ENCODE peak calls at places on chromosomes 13 and 19, in ten cellular contexts. B is adrenal gland; I is psoas muscle; K is bronchial epithelial cell; H is left ventricle myocardium inferior; R is neural progenitor cell; T is CD4-positive, CD25-positive, alpha-beta regulatory T cell; J is IMR-90; D is PC-3; F is GM23338. M is an unnamed sample.

GRCh38 chr19:55283548-55284393 is at the start of gene BRSK1:
- DNase-seq in B (peak; percentile 72), I (peak; percentile 53), K (no peak), H (peak; percentile 60), R (peak; percentile 92), T (no peak), J (peak; percentile 61), D (peak; percentile 42), F (peak; percentile 95), M (peak; percentile 71)

GRCh38 chr13:39397221-39397620 is 205.8 kb downstream of the LHFPL6 start:
- DNase-seq in B (no peak), I (no peak), K (no peak), H (no peak), R (no peak), T (no peak), J (no peak), D (no peak), F (no peak), M (no peak)

GRCh38 chr13:39350461-39350881 is 252.5 kb downstream of the LHFPL6 start:
- DNase-seq in B (no peak), I (no peak), K (no peak), H (peak; percentile 53), R (peak; percentile 11), T (no peak), J (no peak), D (no peak), F (peak; percentile 49), M (no peak)

GRCh38 chr13:51453308-51453958 is 597 bp upstream of the INTS6 start:
- DNase-seq in B (no peak), I (peak; percentile 93), K (no peak), H (peak; percentile 88), R (peak; percentile 87), T (peak; percentile 76), J (no peak), D (no peak), F (peak; percentile 74), M (peak; percentile 62)

GRCh38 chr19:50959731-50960500 is 7.1 kb upstream of the KLK5 start:
- DNase-seq in B (no peak), I (no peak), K (no peak), H (no peak), R (no peak), T (no peak), J (no peak), D (peak; percentile 72), F (no peak), M (no peak)

GRCh38 chr13:99214232-99214631 is 13.6 kb downstream of the UBAC2 start:
- DNase-seq in B (no peak), I (no peak), K (peak; percentile 63), H (no peak), R (no peak), T (no peak), J (no peak), D (no peak), F (peak; percentile 24), M (no peak)

GRCh38 chr19:35265126-35265995 is 3.4 kb upstream of the USF2 start:
- DNase-seq in B (peak; percentile 73), I (peak; percentile 68), K (peak; percentile 29), H (no peak), R (no peak), T (no peak), J (no peak), D (peak; percentile 22), F (no peak), M (peak; percentile 43)

GRCh38 chr19:51012661-51013190 is 6.8 kb downstream of the KLK10 start:
- DNase-seq in B (no peak), I (no peak), K (peak; percentile 40), H (no peak), R (no peak), T (no peak), J (no peak), D (peak; percentile 71), F (no peak), M (no peak)

GRCh38 chr13:39527961-39528720 is 74.9 kb downstream of the LHFPL6 start:
- DNase-seq in B (peak; percentile 56), I (no peak), K (peak; percentile 87), H (no peak), R (no peak), T (no peak), J (peak; percentile 96), D (peak; percentile 88), F (no peak), M (peak; percentile 75)

GRCh38 chr19:44554641-44555246 is 25.3 kb upstream of the CEACAM20 start:
- DNase-seq in B (no peak), I (no peak), K (no peak), H (no peak), R (no peak), T (no peak), J (no peak), D (no peak), F (no peak), M (no peak)

GRCh38 chr19:5098646-5099045 is 129.7 kb downstream of the KDM4B start:
- DNase-seq in B (no peak), I (no peak), K (no peak), H (no peak), R (no peak), T (no peak), J (no peak), D (no peak), F (no peak), M (no peak)

GRCh38 chr19:10104665-10105221 is 1.4 kb upstream of the PPAN start:
- DNase-seq in B (peak; percentile 38), I (peak; percentile 41), K (no peak), H (no peak), R (no peak), T (peak; percentile 61), J (no peak), D (no peak), F (no peak), M (no peak)

GRCh38 chr13:35055705-35056104 is 113.6 kb downstream of the NBEA start:
- DNase-seq in B (no peak), I (no peak), K (no peak), H (no peak), R (no peak), T (no peak), J (no peak), D (no peak), F (no peak), M (no peak)

GRCh38 chr13:30690282-30691188 is 44.8 kb upstream of the ALOX5AP start:
- DNase-seq in B (peak; percentile 57), I (peak; percentile 85), K (peak; percentile 63), H (peak; percentile 64), R (no peak), T (no peak), J (peak; percentile 99), D (peak; percentile 23), F (no peak), M (no peak)

GRCh38 chr19:17719730-17720486 is 628 bp downstream of the MAP1S start:
- DNase-seq in B (no peak), I (no peak), K (peak; percentile 58), H (no peak), R (peak; percentile 37), T (peak; percentile 21), J (no peak), D (peak; percentile 34), F (peak; percentile 43), M (no peak)

GRCh38 chr13:114026128-114026880 is 52.4 kb upstream of the C13orf46 start:
- DNase-seq in B (no peak), I (no peak), K (no peak), H (no peak), R (no peak), T (no peak), J (no peak), D (no peak), F (no peak), M (no peak)

DNA sequence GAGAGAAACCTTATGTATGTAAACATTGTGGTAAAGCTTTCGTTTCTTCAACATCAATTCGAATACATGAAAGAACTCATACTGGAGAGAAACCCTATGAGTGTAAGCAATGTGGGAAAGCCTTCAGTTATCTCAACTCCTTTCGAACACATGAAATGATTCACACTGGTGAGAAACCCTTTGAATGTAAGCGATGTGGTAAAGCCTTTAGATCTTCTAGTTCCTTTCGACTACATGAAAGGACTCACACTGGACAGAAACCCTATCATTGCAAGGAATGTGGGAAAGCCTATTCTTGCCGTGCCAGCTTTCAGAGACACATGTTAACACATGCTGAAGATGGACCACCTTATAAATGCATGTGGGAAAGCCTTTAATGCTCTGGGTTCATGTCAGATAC is 24.7 kb downstream of the ZNF136 start:
- DNase-seq in B (no peak), I (no peak), K (no peak), H (no peak), R (no peak), T (no peak), J (no peak), D (peak; percentile 7), F (no peak), M (no peak)
- H3K36me3 ChIP-seq in B (no peaks in the 10 kb centered on the region), I (peaks cover 63% of the 10 kb centered on the region), K (peaks cover 3% of the 10 kb centered on the region), H (peaks cover 97% of the 10 kb centered on the region), R (peaks cover 57% of the 10 kb centered on the region), T (peaks cover 72% of the 10 kb centered on the region), J (peaks cover 52% of the 10 kb centered on the region), D (peaks cover 92% of the 10 kb centered on the region), F (peaks cover 38% of the 10 kb centered on the region), M (peaks cover 39% of the 10 kb centered on the region)

GRCh38 chr19:15444505-15445226 is 5.1 kb downstream of the WIZ start:
- DNase-seq in B (peak; percentile 12), I (peak; percentile 82), K (no peak), H (no peak), R (no peak), T (no peak), J (no peak), D (no peak), F (no peak), M (no peak)
- H3K27me3 ChIP-seq in B (no peaks in the 10 kb centered on the region), I (no peaks in the 10 kb centered on the region), K (no peaks in the 10 kb centered on the region), H (no peaks in the 10 kb centered on the region), R (no peaks in the 10 kb centered on the region), T (no peaks in the 10 kb centered on the region), J (no peaks in the 10 kb centered on the region), D (no peaks in the 10 kb centered on the region), F (no peaks in the 10 kb centered on the region), M (no peaks in the 10 kb centered on the region)

DNA sequence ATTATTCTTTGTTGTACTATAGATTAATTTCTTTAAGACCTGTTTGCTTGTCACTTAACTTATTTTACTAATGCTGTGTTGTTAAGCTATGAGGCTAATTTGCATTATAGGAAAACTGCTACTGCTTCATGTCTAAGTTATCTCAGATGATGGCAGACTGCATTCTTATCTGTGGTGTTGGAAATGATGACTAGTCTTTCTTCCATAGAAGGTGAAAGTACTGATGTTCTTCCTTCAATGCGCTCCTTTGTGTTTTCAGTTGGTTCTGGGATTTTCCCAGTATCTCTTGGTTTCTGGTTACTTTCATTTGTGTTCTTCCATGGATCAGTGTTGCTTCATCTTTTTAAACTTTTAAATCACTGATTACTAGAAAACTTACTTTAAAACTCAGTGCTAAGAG is 46.9 kb downstream of the TPP2 start:
- DNase-seq in B (no peak), I (no peak), K (no peak), H (no peak), R (no peak), T (no peak), J (peak; percentile 21), D (no peak), F (no peak), M (no peak)
- H3K36me3 ChIP-seq in B (no peaks in the 10 kb centered on the region), I (peaks cover 89% of the 10 kb centered on the region), K (no peaks in the 10 kb centered on the region), H (peaks cover 100% of the 10 kb centered on the region), R (peaks cover 15% of the 10 kb centered on the region), T (peaks cover 97% of the 10 kb centered on the region), J (peaks cover 35% of the 10 kb centered on the region), D (peaks cover 26% of the 10 kb centered on the region), F (peaks cover 70% of the 10 kb centered on the region), M (peaks cover 85% of the 10 kb centered on the region)

DNA sequence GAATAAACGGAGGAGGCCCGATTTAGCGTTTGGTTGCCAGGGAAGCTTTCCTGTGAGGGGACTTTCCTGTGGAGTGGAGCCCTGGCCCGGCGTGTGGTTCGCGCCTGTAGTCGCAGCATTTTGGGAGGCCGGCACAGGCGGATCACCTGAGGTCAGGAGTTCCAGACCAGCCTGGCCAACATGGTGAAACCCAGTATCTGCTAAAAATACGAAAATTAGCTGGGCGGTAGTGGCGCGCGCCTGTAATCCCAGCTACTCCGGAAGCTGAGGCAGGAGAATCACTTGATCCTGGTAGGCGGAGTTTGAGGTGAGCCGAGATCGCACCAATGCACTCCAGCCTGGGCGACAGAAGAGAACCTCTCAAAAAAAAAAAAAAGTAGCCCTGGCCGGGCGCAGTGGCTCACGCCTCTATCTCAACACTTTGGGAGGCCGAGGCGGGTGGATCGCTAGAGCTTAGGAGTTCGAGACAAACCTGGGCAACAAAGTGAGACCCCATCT is 6.9 kb downstream of the KANK3 start:
- DNase-seq in B (no peak), I (peak; percentile 44), K (no peak), H (no peak), R (peak; percentile 29), T (no peak), J (no peak), D (no peak), F (peak; percentile 62), M (no peak)
- H3K27me3 ChIP-seq in B (peaks cover 31% of the 10 kb centered on the region), I (no peaks in the 10 kb centered on the region), K (peaks cover 13% of the 10 kb centered on the region), H (peaks cover 49% of the 10 kb centered on the region), R (peaks cover 92% of the 10 kb centered on the region), T (no peaks in the 10 kb centered on the region), J (peaks cover 46% of the 10 kb centered on the region), D (peaks cover 22% of the 10 kb centered on the region), F (peaks cover 47% of the 10 kb centered on the region), M (peaks cover 18% of the 10 kb centered on the region)